ENCODE peak calls at places on chromosome 11, in four cellular contexts. D is A549, V is RWPE1, E is ascending aorta. T is an unnamed sample.

GRCh38 chr11:88131764-88132470 is 43.3 kb downstream of the RAB38 start:
- DNase-seq in D (no peak), V (no peak), E (no peak), T (no peak)

GRCh38 chr11:62712861-62713260 is 5.4 kb downstream of the GNG3 start:
- DNase-seq in D (no peak), V (no peak), E (no peak), T (no peak)

GRCh38 chr11:102840018-102840417 is 3.4 kb downstream of the MMP3 start:
- DNase-seq in D (no peak), V (no peak), E (no peak), T (no peak)

GRCh38 chr11:79610678-79611077 is 169.8 kb upstream of the TENM4 start:
- DNase-seq in D (no peak), V (no peak), E (no peak), T (no peak)

GRCh38 chr11:620935-621814 is 3.6 kb downstream of the CDHR5 start:
- DNase-seq in D (no peak), V (no peak), E (no peak), T (no peak)

GRCh38 chr11:134040386-134041297 is 28.2 kb upstream of the JAM3 start:
- DNase-seq in D (no peak), V (no peak), E (no peak), T (no peak)

GRCh38 chr11:69321877-69322350 is 28.0 kb downstream of the MYEOV start:
- DNase-seq in D (no peak), V (peak; percentile 58), E (peak; percentile 94), T (peak; percentile 54)

GRCh38 chr11:79054636-79055035 is 386.2 kb downstream of the TENM4 start:
- DNase-seq in D (no peak), V (peak; percentile 30), E (no peak), T (no peak)

GRCh38 chr11:115682101-115682500 is 177.9 kb upstream of the CADM1 start:
- DNase-seq in D (no peak), V (no peak), E (no peak), T (no peak)

GRCh38 chr11:134252539-134253188 is 488 bp downstream of the THYN1 start:
- DNase-seq in D (peak; percentile 4), V (peak; percentile 27), E (no peak), T (no peak)

GRCh38 chr11:12329169-12329568 is 48.2 kb upstream of the PARVA start:
- DNase-seq in D (no peak), V (no peak), E (no peak), T (no peak)

GRCh38 chr11:97743205-97743742 is 1277.5 kb upstream of the CNTN5 start:
- DNase-seq in D (no peak), V (no peak), E (no peak), T (no peak)

GRCh38 chr11:118148240-118148639 is 4.4 kb downstream of the SCN4B start:
- DNase-seq in D (no peak), V (no peak), E (no peak), T (no peak)

GRCh38 chr11:100562102-100562501 is 125.0 kb upstream of the ARHGAP42 start:
- DNase-seq in D (no peak), V (peak; percentile 68), E (no peak), T (no peak)

GRCh38 chr11:18633256-18634139 is 644 bp downstream of the SPTY2D1 start:
- DNase-seq in D (no peak), V (no peak), E (no peak), T (no peak)

GRCh38 chr11:96664108-96664507 is 274.3 kb downstream of the JRKL start:
- DNase-seq in D (no peak), V (no peak), E (no peak), T (no peak)

GRCh38 chr11:20041499-20041898 is 118.8 kb downstream of the DBX1 start:
- DNase-seq in D (no peak), V (no peak), E (no peak), T (no peak)

GRCh38 chr11:120055646-120056045 is 82.3 kb downstream of the TRIM29 start:
- DNase-seq in D (no peak), V (peak; percentile 74), E (peak; percentile 37), T (no peak)

GRCh38 chr11:113796663-113797259 is 17.2 kb downstream of the CLDN25 start:
- DNase-seq in D (peak; percentile 28), V (peak; percentile 53), E (no peak), T (no peak)

GRCh38 chr11:8596504-8597046 is 2.5 kb upstream of the STK33 start:
- DNase-seq in D (no peak), V (no peak), E (no peak), T (no peak)

GRCh38 chr11:100932474-100933100 is 197.0 kb downstream of the PGR start:
- DNase-seq in D (peak; percentile 17), V (peak; percentile 12), E (no peak), T (no peak)

GRCh38 chr11:46890665-46891064 is 27.7 kb downstream of the LRP4 start:
- DNase-seq in D (no peak), V (no peak), E (no peak), T (no peak)

GRCh38 chr11:46889251-46889650 is 29.1 kb downstream of the LRP4 start:
- DNase-seq in D (no peak), V (no peak), E (no peak), T (no peak)

GRCh38 chr11:46892109-46892508 is 26.2 kb downstream of the LRP4 start:
- DNase-seq in D (no peak), V (no peak), E (no peak), T (no peak)

GRCh38 chr11:46888636-46889035 is 29.7 kb downstream of the LRP4 start:
- DNase-seq in D (no peak), V (no peak), E (no peak), T (no peak)

DNA sequence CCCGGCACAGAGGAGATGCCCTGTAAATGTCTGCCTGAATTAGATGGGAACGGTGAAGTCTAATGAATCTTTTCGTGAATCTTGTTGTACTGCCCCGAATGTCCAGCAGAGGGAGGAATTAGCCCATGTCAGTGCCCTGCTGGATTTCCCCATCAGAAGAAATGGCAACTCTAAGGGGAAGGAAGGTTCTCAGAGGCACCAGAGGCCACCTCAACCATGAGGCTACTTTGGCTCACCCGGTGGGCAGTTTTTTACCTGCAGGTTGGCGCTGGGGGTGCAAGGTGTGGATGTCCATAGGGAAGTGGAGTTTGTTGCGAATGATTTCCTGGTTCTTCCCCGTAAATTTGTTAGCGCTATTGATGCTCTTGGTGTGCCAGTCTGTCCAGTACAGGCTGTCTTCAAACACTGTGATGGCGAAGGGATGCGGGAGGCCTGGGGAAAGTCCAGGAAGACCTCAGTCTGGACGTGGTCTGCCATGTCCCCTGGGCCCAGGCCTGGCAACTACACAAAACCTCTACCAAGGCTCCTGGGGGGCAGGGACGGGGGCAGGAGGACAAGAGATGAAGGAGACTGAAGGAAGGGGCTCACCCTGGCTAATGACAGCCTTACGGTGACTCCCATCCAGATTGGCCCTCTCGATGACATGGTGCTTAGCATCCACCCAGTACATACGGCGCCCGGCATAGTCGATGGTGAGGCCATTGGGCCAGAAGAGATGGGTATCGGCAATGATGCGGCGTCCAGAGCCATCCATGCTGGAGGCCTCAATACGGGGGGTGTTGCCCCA is 28.5 kb downstream of the LRP4 start:
- DNase-seq in D (peak; percentile 62), V (peak; percentile 72), E (peak; percentile 84), T (peak; percentile 45)
- H3K27ac ChIP-seq in D (no peak overlapping the region), V (no peak overlapping the region), E (no peak overlapping the region), T (no peak overlapping the region)

GRCh38 chr11:75869661-75870455 is 54.8 kb downstream of the UVRAG start:
- DNase-seq in D (no peak), V (no peak), E (no peak), T (no peak)

GRCh38 chr11:75867778-75868374 is 52.9 kb downstream of the UVRAG start:
- DNase-seq in D (peak; percentile 43), V (peak; percentile 50), E (no peak), T (no peak)

GRCh38 chr11:75872887-75873416 is 57.9 kb downstream of the UVRAG start:
- DNase-seq in D (no peak), V (no peak), E (no peak), T (no peak)

GRCh38 chr11:75873417-75874148 is 58.6 kb downstream of the UVRAG start:
- DNase-seq in D (no peak), V (no peak), E (no peak), T (no peak)

DNA sequence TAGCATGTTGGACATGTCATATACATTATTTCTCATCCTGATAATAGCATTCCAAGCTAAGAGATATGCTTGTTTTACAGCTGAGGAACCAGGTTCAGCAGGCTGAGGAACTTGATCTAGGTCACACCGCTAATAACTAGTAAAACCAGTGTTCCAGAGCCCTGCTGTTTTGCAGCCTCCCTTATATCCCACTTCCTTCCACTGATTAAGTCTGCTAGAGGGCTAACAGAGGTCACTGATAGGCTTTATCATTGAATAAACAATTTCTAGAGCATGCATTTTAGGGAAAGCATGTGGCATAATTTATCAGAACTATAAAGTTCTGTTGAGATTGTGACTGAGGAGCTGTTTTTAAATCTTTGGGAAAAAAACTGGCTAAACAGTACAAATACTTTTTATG is 54.0 kb downstream of the UVRAG start:
- DNase-seq in D (no peak), V (no peak), E (no peak), T (no peak)
- H3K27ac ChIP-seq in D (no peak overlapping the region), V (no peak overlapping the region), E (no peak overlapping the region), T (no peak overlapping the region)

DNA sequence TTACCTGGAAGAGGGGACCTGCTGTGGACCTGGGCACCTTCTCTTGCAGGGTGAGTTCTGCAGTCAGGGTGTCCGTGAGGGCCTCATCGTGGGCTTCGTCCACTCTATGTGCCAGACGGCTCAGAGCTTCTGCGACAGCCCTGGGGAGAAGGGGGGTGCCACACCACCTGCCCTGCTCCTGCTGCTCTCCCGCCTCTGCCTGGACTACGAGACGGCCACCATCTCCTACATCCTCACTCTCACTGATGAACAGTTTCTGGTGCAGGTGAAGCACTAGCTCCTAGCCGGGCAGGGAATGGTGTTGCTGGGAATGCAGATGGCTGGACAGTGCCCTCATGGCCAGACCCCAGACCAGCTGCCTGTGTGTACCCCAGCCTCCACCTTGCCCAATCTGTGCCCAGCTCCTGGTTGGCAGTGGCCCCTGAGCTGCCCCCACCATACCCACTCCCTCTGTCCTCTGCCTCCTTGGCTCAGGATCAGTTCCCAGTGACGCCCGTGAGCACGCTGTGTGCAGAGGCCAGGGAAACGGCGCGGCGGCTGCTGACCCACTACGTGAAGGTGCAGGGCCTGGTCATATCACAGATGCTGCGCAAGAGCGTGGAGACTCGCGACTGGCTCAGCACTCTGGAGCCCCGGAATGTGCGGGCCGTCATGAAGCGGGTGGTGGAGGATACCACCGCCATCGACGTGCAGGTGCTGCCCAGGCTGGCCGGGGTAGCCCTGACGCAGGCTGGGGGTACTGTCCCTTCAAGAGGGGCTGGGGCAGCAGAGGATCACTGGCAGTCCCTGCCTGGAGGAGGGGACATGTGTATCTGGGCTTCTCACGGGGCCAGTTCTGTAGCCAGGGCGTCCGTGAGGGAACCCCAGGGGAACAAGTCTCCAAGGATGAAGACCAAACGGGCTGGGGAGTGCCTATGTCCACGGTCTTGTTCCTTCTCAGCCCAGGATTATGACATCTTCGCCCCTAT is 2.2 kb upstream of the TM7SF2 start:
- DNase-seq in D (no peak), V (no peak), E (no peak), T (no peak)
- H3K27ac ChIP-seq in D (no peak overlapping the region), V (peak overlapping the region; percentile 86), E (no peak overlapping the region), T (no peak overlapping the region)

DNA sequence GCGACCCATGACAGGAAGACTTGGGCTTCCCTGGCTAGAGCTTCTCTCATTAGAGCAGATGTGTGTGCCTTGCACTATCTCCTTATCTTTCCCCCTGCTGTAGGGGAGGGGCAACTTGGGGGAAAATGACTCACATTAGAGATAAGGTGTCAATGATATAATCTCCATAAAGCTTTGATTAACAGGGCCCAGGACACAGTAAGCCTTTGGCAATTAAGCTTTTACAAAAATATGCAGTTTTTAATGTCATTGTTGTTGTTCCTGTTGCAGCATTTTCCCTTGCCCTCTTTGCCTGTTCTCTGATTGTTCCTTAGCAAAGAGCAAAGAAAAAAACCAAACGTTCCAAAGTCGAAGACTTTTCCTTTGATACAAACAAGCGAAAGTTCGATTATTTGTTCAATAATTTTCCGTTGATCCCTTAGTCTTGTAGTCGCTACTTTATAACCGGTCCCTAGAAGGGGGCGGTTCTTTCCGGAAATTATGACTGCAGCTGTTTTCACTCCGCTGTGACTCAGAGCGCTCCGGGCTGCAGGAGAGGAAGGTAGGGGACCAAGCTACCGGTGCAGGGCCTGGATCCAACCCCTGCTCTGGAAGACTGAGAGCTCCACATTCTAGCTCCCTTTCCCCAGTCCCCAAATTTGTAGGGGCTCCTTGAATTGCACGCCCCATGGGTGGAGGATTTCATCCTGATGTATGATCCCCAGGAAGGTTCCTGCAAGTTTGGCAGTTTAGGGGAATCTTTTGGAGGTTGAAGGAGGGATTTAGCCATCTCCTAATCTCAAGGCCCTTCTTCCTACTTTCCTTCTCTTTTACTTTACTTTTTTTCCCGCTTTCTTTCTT is at the start of gene VWA5A:
- DNase-seq in D (peak; percentile 15), V (peak; percentile 86), E (peak; percentile 92), T (peak; percentile 57)
- H3K27ac ChIP-seq in D (peak within 1 kb of the TSS; percentile 56), V (no peak within 1 kb of the TSS), E (peak within 1 kb of the TSS; percentile 61), T (peak within 1 kb of the TSS; percentile 75)